ENCODE peak calls at places on chromosomes 3 and 15, in four cellular contexts. One of them, this sample, is unnamed.
A peak's percentile ranks its signal among the peaks of the same experiment; 100 is the strongest.

GRCh38 chr3:38521391-38521987 is 25.3 kb downstream of the EXOG start:
- DNase-seq in cardiac muscle cell: peak; percentile 78
- DNase-seq in activated CD4-positive, CD25-positive, alpha-beta regulatory T cell treated with anti-CD3 and anti-CD28 coated beads, Interleukin-2, amount 50 U/mL, for 72 hours: peak; percentile 52
- DNase-seq in GM13976: peak; percentile 73
- DNase-seq in this sample: peak; percentile 75

GRCh38 chr3:175410251-175410650 is 551.1 kb downstream of the NAALADL2 start:
- DNase-seq in cardiac muscle cell: no peak
- DNase-seq in GM13976: no peak
- DNase-seq in activated CD4-positive, CD25-positive, alpha-beta regulatory T cell treated with anti-CD3 and anti-CD28 coated beads, Interleukin-2, amount 50 U/mL, for 72 hours: no peak
- DNase-seq in this sample: no peak

GRCh38 chr3:11136871-11137626 is 17.2 kb upstream of the HRH1 start:
- DNase-seq in GM13976: no peak
- DNase-seq in cardiac muscle cell: peak; percentile 99
- DNase-seq in activated CD4-positive, CD25-positive, alpha-beta regulatory T cell treated with anti-CD3 and anti-CD28 coated beads, Interleukin-2, amount 50 U/mL, for 72 hours: no peak
- DNase-seq in this sample: no peak

GRCh38 chr15:35437157-35437556 is 108.8 kb downstream of the DPH6 start:
- DNase-seq in GM13976: no peak
- DNase-seq in activated CD4-positive, CD25-positive, alpha-beta regulatory T cell treated with anti-CD3 and anti-CD28 coated beads, Interleukin-2, amount 50 U/mL, for 72 hours: no peak
- DNase-seq in cardiac muscle cell: peak; percentile 24
- DNase-seq in this sample: no peak

GRCh38 chr3:38579551-38580449 is 69.7 kb downstream of the SCN5A start:
- DNase-seq in cardiac muscle cell: no peak
- DNase-seq in activated CD4-positive, CD25-positive, alpha-beta regulatory T cell treated with anti-CD3 and anti-CD28 coated beads, Interleukin-2, amount 50 U/mL, for 72 hours: no peak
- DNase-seq in GM13976: peak; percentile 69
- DNase-seq in this sample: peak; percentile 3

GRCh38 chr3:159629329-159630084 is 359.1 kb upstream of the IL12A start:
- DNase-seq in GM13976: no peak
- DNase-seq in activated CD4-positive, CD25-positive, alpha-beta regulatory T cell treated with anti-CD3 and anti-CD28 coated beads, Interleukin-2, amount 50 U/mL, for 72 hours: no peak
- DNase-seq in cardiac muscle cell: no peak
- DNase-seq in this sample: no peak

GRCh38 chr15:25192651-25193050 is 237.9 kb downstream of the SNRPN start:
- DNase-seq in cardiac muscle cell: no peak
- DNase-seq in activated CD4-positive, CD25-positive, alpha-beta regulatory T cell treated with anti-CD3 and anti-CD28 coated beads, Interleukin-2, amount 50 U/mL, for 72 hours: no peak
- DNase-seq in GM13976: no peak
- DNase-seq in this sample: no peak

GRCh38 chr15:87576486-87577176 is 679.9 kb downstream of the NTRK3 start:
- DNase-seq in GM13976: no peak
- DNase-seq in activated CD4-positive, CD25-positive, alpha-beta regulatory T cell treated with anti-CD3 and anti-CD28 coated beads, Interleukin-2, amount 50 U/mL, for 72 hours: no peak
- DNase-seq in cardiac muscle cell: no peak
- DNase-seq in this sample: no peak

GRCh38 chr3:156217674-156218352 is 97.4 kb downstream of the KCNAB1 start:
- DNase-seq in cardiac muscle cell: no peak
- DNase-seq in activated CD4-positive, CD25-positive, alpha-beta regulatory T cell treated with anti-CD3 and anti-CD28 coated beads, Interleukin-2, amount 50 U/mL, for 72 hours: no peak
- DNase-seq in GM13976: no peak
- DNase-seq in this sample: no peak

GRCh38 chr3:192408007-192408655 is 319.2 kb downstream of the FGF12 start:
- DNase-seq in GM13976: peak; percentile 18
- DNase-seq in cardiac muscle cell: peak; percentile 48
- DNase-seq in activated CD4-positive, CD25-positive, alpha-beta regulatory T cell treated with anti-CD3 and anti-CD28 coated beads, Interleukin-2, amount 50 U/mL, for 72 hours: no peak
- DNase-seq in this sample: no peak

GRCh38 chr3:45965281-45966052 is 22.2 kb downstream of the CXCR6 start:
- DNase-seq in activated CD4-positive, CD25-positive, alpha-beta regulatory T cell treated with anti-CD3 and anti-CD28 coated beads, Interleukin-2, amount 50 U/mL, for 72 hours: no peak
- DNase-seq in GM13976: no peak
- DNase-seq in cardiac muscle cell: no peak
- DNase-seq in this sample: no peak

GRCh38 chr3:97863775-97864174 is 42.0 kb downstream of the CRYBG3 start:
- DNase-seq in GM13976: no peak
- DNase-seq in activated CD4-positive, CD25-positive, alpha-beta regulatory T cell treated with anti-CD3 and anti-CD28 coated beads, Interleukin-2, amount 50 U/mL, for 72 hours: no peak
- DNase-seq in cardiac muscle cell: no peak
- DNase-seq in this sample: no peak

GRCh38 chr15:96416934-96417759 is 86.6 kb downstream of the NR2F2 start:
- DNase-seq in GM13976: no peak
- DNase-seq in activated CD4-positive, CD25-positive, alpha-beta regulatory T cell treated with anti-CD3 and anti-CD28 coated beads, Interleukin-2, amount 50 U/mL, for 72 hours: no peak
- DNase-seq in cardiac muscle cell: peak; percentile 22
- DNase-seq in this sample: no peak

GRCh38 chr3:151171145-151171544 is 31.9 kb downstream of the GPR171 start:
- DNase-seq in GM13976: peak; percentile 15
- DNase-seq in cardiac muscle cell: no peak
- DNase-seq in activated CD4-positive, CD25-positive, alpha-beta regulatory T cell treated with anti-CD3 and anti-CD28 coated beads, Interleukin-2, amount 50 U/mL, for 72 hours: no peak
- DNase-seq in this sample: no peak

GRCh38 chr3:11165457-11165856 is 11.2 kb downstream of the HRH1 start:
- DNase-seq in GM13976: no peak
- DNase-seq in cardiac muscle cell: no peak
- DNase-seq in activated CD4-positive, CD25-positive, alpha-beta regulatory T cell treated with anti-CD3 and anti-CD28 coated beads, Interleukin-2, amount 50 U/mL, for 72 hours: no peak
- DNase-seq in this sample: no peak

GRCh38 chr15:49282366-49282765 is 112.3 kb downstream of the GALK2 start:
- DNase-seq in activated CD4-positive, CD25-positive, alpha-beta regulatory T cell treated with anti-CD3 and anti-CD28 coated beads, Interleukin-2, amount 50 U/mL, for 72 hours: no peak
- DNase-seq in GM13976: no peak
- DNase-seq in cardiac muscle cell: peak; percentile 91
- DNase-seq in this sample: no peak

GRCh38 chr15:99481406-99481805 is 84.4 kb upstream of the MEF2A start:
- DNase-seq in cardiac muscle cell: no peak
- DNase-seq in activated CD4-positive, CD25-positive, alpha-beta regulatory T cell treated with anti-CD3 and anti-CD28 coated beads, Interleukin-2, amount 50 U/mL, for 72 hours: no peak
- DNase-seq in GM13976: no peak
- DNase-seq in this sample: no peak

GRCh38 chr3:50515565-50516047 is 12.2 kb upstream of the CACNA2D2 start:
- DNase-seq in activated CD4-positive, CD25-positive, alpha-beta regulatory T cell treated with anti-CD3 and anti-CD28 coated beads, Interleukin-2, amount 50 U/mL, for 72 hours: no peak
- DNase-seq in cardiac muscle cell: peak; percentile 24
- DNase-seq in GM13976: no peak
- DNase-seq in this sample: peak; percentile 30

GRCh38 chr3:40317061-40317676 is 7.7 kb downstream of the EIF1B start:
- DNase-seq in cardiac muscle cell: peak; percentile 81
- DNase-seq in GM13976: peak; percentile 47
- DNase-seq in activated CD4-positive, CD25-positive, alpha-beta regulatory T cell treated with anti-CD3 and anti-CD28 coated beads, Interleukin-2, amount 50 U/mL, for 72 hours: no peak
- DNase-seq in this sample: peak; percentile 56

GRCh38 chr15:96477227-96477626 is 146.7 kb downstream of the NR2F2 start:
- DNase-seq in cardiac muscle cell: no peak
- DNase-seq in GM13976: no peak
- DNase-seq in activated CD4-positive, CD25-positive, alpha-beta regulatory T cell treated with anti-CD3 and anti-CD28 coated beads, Interleukin-2, amount 50 U/mL, for 72 hours: no peak
- DNase-seq in this sample: no peak

GRCh38 chr3:124854027-124854426 is 33.1 kb downstream of the ITGB5 start:
- DNase-seq in cardiac muscle cell: no peak
- DNase-seq in GM13976: no peak
- DNase-seq in activated CD4-positive, CD25-positive, alpha-beta regulatory T cell treated with anti-CD3 and anti-CD28 coated beads, Interleukin-2, amount 50 U/mL, for 72 hours: no peak
- DNase-seq in this sample: no peak

This sample was measured in SK-N-DZ.